ENCODE peak calls at places on chromosomes 4 and X, in nine cellular contexts. J is AG08395; B is stimulated activated CD8-positive, alpha-beta memory T cell treated with anti-CD3 and anti-CD28 coated beads, Interleukin-2, amount 100 ng/mL, for 1 hour; P is activated CD4-positive, CD25-positive, alpha-beta regulatory T cell treated with anti-CD3 and anti-CD28 coated beads, Interleukin-2, amount 50 U/mL, for 16 hours; D is amniotic stem cell; Q is LHCN-M2; N is activated CD8-positive, alpha-beta memory T cell treated with anti-CD3 and anti-CD28 coated beads, Interleukin-2, amount 50 U/mL, for 4 hours; V is NCI-H748 treated with DMSO at 0.1 percent for 48 hours; C is NCI-H2081. R is an unnamed sample.

GRCh38 chr4:88775026-88775425 is 77.4 kb upstream of the NAP1L5 start:
- DNase-seq in N (no peak), D (no peak), P (no peak), Q (no peak), V (no peak), C (no peak), B (no peak), J (no peak), R (no peak)

GRCh38 chr4:20122198-20122988 is 129.3 kb upstream of the SLIT2 start:
- DNase-seq in D (no peak), V (no peak), C (no peak), Q (no peak), J (no peak), B (no peak), N (no peak), P (no peak), R (no peak)

GRCh38 chr4:168304744-168305459 is 13.7 kb downstream of the DDX60 start:
- DNase-seq in J (peak; percentile 35), D (peak; percentile 5), N (no peak), V (no peak), Q (peak; percentile 75), B (no peak), P (no peak), C (peak; percentile 82), R (no peak)

GRCh38 chr4:184955636-184956035 is 62.7 kb upstream of the HELT start:
- DNase-seq in P (no peak), N (no peak), J (no peak), C (no peak), D (no peak), Q (no peak), B (no peak), V (no peak), R (no peak)

GRCh38 chr4:154779362-154779947 is 1.6 kb upstream of the RBM46 start:
- DNase-seq in V (no peak), D (peak; percentile 5), P (no peak), J (peak; percentile 52), B (no peak), N (no peak), C (peak; percentile 10), Q (peak; percentile 17), R (no peak)

GRCh38 chr4:7620814-7621176 is 186.1 kb upstream of the PSAPL1 start:
- DNase-seq in P (no peak), C (no peak), Q (no peak), N (no peak), B (no peak), D (no peak), J (no peak), V (no peak), R (no peak)

GRCh38 chr4:175540732-175541131 is 271.3 kb downstream of the GPM6A start:
- DNase-seq in J (no peak), N (no peak), C (no peak), D (no peak), B (no peak), Q (no peak), P (no peak), V (no peak), R (no peak)

GRCh38 chr4:184906480-184907097 is 80.8 kb upstream of the ACSL1 start:
- DNase-seq in D (no peak), P (no peak), J (no peak), N (no peak), B (no peak), V (no peak), C (no peak), Q (peak; percentile 9), R (no peak)

GRCh38 chr4:10085386-10085785 is 31.2 kb downstream of the WDR1 start:
- DNase-seq in V (no peak), N (peak; percentile 8), B (no peak), P (no peak), C (no peak), Q (no peak), D (no peak), J (no peak), R (no peak)

GRCh38 chr4:85370400-85371032 is 104.4 kb upstream of the ARHGAP24 start:
- DNase-seq in Q (peak; percentile 69), D (no peak), J (peak; percentile 20), C (peak; percentile 17), P (no peak), B (no peak), N (no peak), V (no peak), R (peak; percentile 3)

GRCh38 chr4:16082424-16083216 is 1.2 kb downstream of the PROM1 start:
- DNase-seq in D (no peak), B (no peak), V (no peak), J (no peak), C (peak; percentile 58), Q (no peak), P (no peak), N (no peak), R (no peak)

GRCh38 chr4:155802573-155802972 is 43.8 kb downstream of the GUCY1B1 start:
- DNase-seq in J (no peak), P (no peak), N (no peak), B (no peak), V (no peak), Q (no peak), D (no peak), C (no peak), R (no peak)

GRCh38 chr4:48137766-48138349 is 3.8 kb upstream of the TXK start:
- DNase-seq in D (no peak), P (no peak), V (no peak), J (no peak), B (no peak), N (no peak), C (no peak), Q (no peak), R (no peak)

GRCh38 chrX:8815460-8816065 is 14.4 kb upstream of the FAM9A start:
- DNase-seq in Q (peak; percentile 23), J (peak; percentile 63), C (peak; percentile 52), V (peak; percentile 49), B (no peak), N (no peak), D (no peak), P (no peak), R (no peak)

GRCh38 chrX:142549923-142550322 is 344.8 kb upstream of the MAGEC2 start:
- DNase-seq in P (no peak), J (no peak), C (no peak), V (no peak), Q (no peak), N (no peak), B (no peak), D (no peak), R (no peak)

GRCh38 chr4:74376888-74377483 is 12.0 kb downstream of the EREG start:
- DNase-seq in V (no peak), B (no peak), P (no peak), C (peak; percentile 1), N (no peak), Q (peak; percentile 81), D (peak; percentile 46), J (peak; percentile 64), R (no peak)

GRCh38 chr4:168129802-168130201 is 37.5 kb downstream of the ANXA10 start:
- DNase-seq in Q (no peak), C (no peak), J (no peak), N (no peak), B (no peak), P (no peak), D (no peak), V (no peak), R (no peak)

GRCh38 chr4:181964731-181965130 is 278.5 kb upstream of the TENM3 start:
- DNase-seq in B (no peak), Q (no peak), D (no peak), N (no peak), C (no peak), V (no peak), P (no peak), J (no peak), R (no peak)

GRCh38 chr4:47840291-47840690 is 2.4 kb upstream of the CORIN start:
- DNase-seq in P (no peak), B (no peak), J (no peak), V (no peak), N (no peak), Q (no peak), D (no peak), C (no peak), R (no peak)

GRCh38 chrX:13468096-13468495 is 101.3 kb upstream of the EGFL6 start:
- DNase-seq in P (no peak), B (no peak), N (no peak), D (no peak), Q (peak; percentile 37), J (no peak), V (no peak), C (no peak), R (no peak)

GRCh38 chr4:82733636-82734035 is 65.0 kb downstream of the SCD5 start:
- DNase-seq in N (no peak), P (no peak), Q (peak; percentile 72), V (no peak), D (no peak), B (no peak), C (no peak), J (no peak), R (no peak)

GRCh38 chr4:150205016-150205415 is 126.8 kb downstream of the DCLK2 start:
- DNase-seq in P (no peak), C (no peak), D (no peak), N (no peak), Q (no peak), J (no peak), B (no peak), V (no peak), R (no peak)